ENCODE peak calls at places on chromosome 3, in nine cellular contexts. K is fibroblast of mammary gland, Q is AG09319, G is Panc1, A is IMR-90, T is HFFc6, O is heart left ventricle, L is nephron progenitor cell, P is tibial nerve. B is an unnamed sample.

GRCh38 chr3:180433172-180433571 is 168.8 kb upstream of the TTC14 start:
- DNase-seq in K (peak), Q (no peak), G (no peak), A (peak), T (peak), O (no peak), L (no peak), P (no peak), B (peak)

GRCh38 chr3:188943591-188943990 is 228.2 kb upstream of the TPRG1 start:
- DNase-seq in K (peak), Q (no peak), G (no peak), A (peak), T (no peak), O (no peak), L (no peak), P (no peak), B (no peak)

GRCh38 chr3:134527037-134527436 is 41.2 kb downstream of the CEP63 start:
- DNase-seq in K (peak), Q (no peak), G (no peak), A (peak), T (no peak), O (no peak), L (peak), P (no peak), B (no peak)

GRCh38 chr3:152196782-152197181 is 71.9 kb upstream of the MBNL1 start:
- DNase-seq in K (no peak), Q (no peak), G (no peak), A (no peak), T (no peak), O (no peak), L (no peak), P (no peak), B (no peak)

GRCh38 chr3:184145120-184145524 is 10.0 kb downstream of the EIF2B5 start:
- DNase-seq in K (peak), Q (no peak), G (no peak), A (peak), T (peak), O (peak), L (no peak), P (no peak), B (no peak)

GRCh38 chr3:101171797-101172196 is 148.6 kb downstream of the IMPG2 start:
- DNase-seq in K (no peak), Q (no peak), G (no peak), A (no peak), T (no peak), O (no peak), L (no peak), P (no peak), B (no peak)

GRCh38 chr3:150451329-150452084 is 43.4 kb downstream of the TSC22D2 start:
- DNase-seq in K (no peak), Q (no peak), G (no peak), A (no peak), T (no peak), O (no peak), L (no peak), P (no peak), B (no peak)

GRCh38 chr3:27593173-27593572 is 109.0 kb upstream of the SLC4A7 start:
- DNase-seq in K (no peak), Q (no peak), G (no peak), A (no peak), T (no peak), O (no peak), L (no peak), P (no peak), B (no peak)

GRCh38 chr3:141379250-141379872 is 11.1 kb downstream of the ZBTB38 start:
- DNase-seq in K (no peak), Q (no peak), G (no peak), A (no peak), T (no peak), O (no peak), L (no peak), P (no peak), B (no peak)

DNA sequence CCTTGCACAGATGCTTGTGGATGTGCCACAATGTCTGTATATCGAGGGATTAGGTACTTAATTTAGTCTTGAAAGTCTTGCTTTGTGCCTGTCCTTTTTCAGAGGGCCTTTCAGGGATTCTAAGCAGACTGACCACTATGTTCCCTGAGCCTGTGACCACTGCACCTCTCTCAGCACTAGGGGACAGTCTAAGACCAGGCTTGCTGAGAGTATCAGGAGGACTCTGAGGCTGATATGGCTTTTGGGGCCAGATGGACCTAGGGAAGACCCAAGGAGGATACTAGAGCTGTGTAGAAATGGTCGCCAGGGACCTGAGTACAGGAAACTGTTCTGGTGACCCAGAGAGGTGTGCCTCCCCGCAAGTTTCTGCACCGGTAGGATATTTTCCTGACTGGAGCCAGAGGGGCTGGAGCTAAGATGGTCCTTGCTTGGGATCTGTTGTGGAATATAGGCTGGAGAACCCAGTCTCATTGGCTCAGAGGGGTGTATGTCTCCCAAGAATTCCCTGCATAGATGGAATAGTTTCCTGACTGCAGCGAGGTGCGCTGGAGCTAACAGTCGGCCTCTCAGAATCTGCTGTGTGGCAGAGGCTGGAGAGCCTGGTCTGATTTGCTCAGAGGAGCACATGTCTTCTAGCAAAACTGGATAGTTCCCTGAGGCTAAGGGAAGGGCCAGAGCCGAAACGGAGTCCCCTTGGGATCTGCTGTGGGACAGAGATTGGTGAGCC is 213.2 kb upstream of the DCBLD2 start:
- DNase-seq in K (peak), Q (no peak), G (no peak), A (peak), T (peak), O (no peak), L (peak), P (no peak), B (no peak)
- TF ChIP-seq CTCF in K (peak), Q (peak), G (peak), A (peak), T (peak), O (no peak), L (peak), P (no peak), B (peak)

DNA sequence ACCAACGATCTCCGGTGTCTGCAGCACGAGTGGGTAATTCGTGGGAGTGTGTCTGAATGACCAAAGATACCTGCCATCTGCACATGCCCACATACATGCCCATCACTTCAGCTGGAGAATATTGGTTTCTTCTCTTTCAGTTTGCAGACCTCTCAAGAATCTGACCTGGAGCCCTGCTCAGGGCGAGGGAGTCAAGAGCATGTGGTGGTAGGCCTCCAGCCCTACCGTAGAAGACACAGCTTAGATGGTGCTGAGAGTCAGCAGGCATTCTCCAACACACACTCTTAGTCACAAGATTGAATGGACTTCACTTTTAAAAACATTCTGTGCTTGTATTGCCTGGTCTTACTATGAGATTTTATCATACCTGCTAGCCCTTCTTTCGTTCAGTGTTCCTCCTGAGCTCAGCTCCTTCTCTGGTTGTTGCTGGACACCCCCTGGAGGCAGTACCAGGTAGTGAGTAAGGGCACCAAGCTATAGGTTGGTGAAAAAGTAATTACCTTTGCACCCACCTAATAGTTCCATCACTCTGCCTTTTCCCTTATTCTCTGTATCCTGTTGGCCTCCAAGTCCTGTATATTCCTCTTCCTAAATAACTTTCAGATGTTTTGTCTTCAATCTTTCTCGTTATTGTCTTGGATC is 252.0 kb downstream of the CACNA2D3 start:
- DNase-seq in K (no peak), Q (no peak), G (no peak), A (no peak), T (no peak), O (no peak), L (peak), P (no peak), B (no peak)
- TF ChIP-seq CTCF in K (peak), Q (peak), G (peak), A (peak), T (no peak), O (peak), L (peak), P (no peak), B (peak)

GRCh38 chr3:106628407-106628806 is 748.8 kb upstream of the CCDC54 start:
- DNase-seq in K (peak), Q (no peak), G (no peak), A (peak), T (peak), O (no peak), L (no peak), P (no peak), B (peak)
- TF ChIP-seq CTCF in K (peak), Q (peak), G (no peak), A (peak), T (peak), O (no peak), L (no peak), P (no peak), B (no peak)

GRCh38 chr3:165875644-165876043 is 38.4 kb upstream of the BCHE start:
- DNase-seq in K (no peak), Q (no peak), G (no peak), A (no peak), T (no peak), O (no peak), L (no peak), P (no peak), B (no peak)

DNA sequence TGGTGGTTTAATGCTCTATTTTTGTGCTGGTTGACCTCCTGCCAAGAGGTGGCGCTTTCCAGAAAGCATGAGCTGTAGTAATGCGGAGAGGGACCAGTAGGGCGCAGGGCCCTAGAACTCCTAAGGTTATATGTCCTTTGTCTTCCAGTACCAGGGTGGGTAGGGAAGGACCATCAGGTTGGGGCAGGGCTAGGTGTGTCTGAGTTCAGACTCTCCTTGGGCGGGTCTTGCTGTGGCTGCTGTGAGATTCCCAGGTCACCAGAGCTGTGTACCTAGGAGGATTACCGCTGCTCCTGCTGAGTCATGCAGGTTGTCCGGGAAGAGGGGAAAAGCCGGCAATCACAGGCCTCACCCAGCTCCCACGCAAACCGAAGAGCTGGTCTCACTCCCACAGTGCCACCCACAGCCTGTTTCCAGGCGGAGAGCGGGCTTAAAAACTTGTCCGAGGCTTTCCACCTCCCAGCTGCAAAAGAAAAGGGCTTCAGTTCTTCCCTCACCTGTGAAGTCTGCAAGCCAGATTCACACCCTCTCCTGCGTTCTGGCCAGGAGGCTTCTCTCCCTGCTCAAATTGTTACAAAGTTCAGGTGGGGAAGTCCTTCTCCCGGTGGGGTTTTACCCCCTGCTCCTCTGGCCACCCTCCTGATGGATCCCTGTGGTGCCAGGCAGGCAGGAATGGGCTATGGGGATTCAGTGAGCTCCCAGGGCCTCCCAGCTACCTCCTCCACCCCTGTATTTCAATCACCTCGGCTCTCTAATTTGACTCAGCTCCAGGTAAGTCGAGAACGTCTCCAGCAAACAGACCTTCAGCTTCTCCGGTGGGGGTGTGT is 37.7 kb upstream of the BCHE start:
- DNase-seq in K (no peak), Q (no peak), G (no peak), A (no peak), T (no peak), O (no peak), L (no peak), P (no peak), B (no peak)
- TF ChIP-seq CTCF in K (no peak), Q (no peak), G (peak), A (no peak), T (no peak), O (no peak), L (no peak), P (no peak), B (no peak)

GRCh38 chr3:64398431-64398830 is 173.2 kb upstream of the PRICKLE2 start:
- DNase-seq in K (peak), Q (peak), G (no peak), A (peak), T (peak), O (no peak), L (no peak), P (no peak), B (no peak)

GRCh38 chr3:64399205-64399800 is 174.0 kb upstream of the PRICKLE2 start:
- DNase-seq in K (peak), Q (peak), G (peak), A (peak), T (peak), O (peak), L (peak), P (peak), B (no peak)

GRCh38 chr3:64405211-64405818 is 180.0 kb upstream of the PRICKLE2 start:
- DNase-seq in K (peak), Q (peak), G (no peak), A (peak), T (no peak), O (no peak), L (no peak), P (no peak), B (no peak)

GRCh38 chr3:64395490-64395889 is 170.2 kb upstream of the PRICKLE2 start:
- DNase-seq in K (no peak), Q (no peak), G (no peak), A (no peak), T (no peak), O (no peak), L (no peak), P (no peak), B (no peak)

DNA sequence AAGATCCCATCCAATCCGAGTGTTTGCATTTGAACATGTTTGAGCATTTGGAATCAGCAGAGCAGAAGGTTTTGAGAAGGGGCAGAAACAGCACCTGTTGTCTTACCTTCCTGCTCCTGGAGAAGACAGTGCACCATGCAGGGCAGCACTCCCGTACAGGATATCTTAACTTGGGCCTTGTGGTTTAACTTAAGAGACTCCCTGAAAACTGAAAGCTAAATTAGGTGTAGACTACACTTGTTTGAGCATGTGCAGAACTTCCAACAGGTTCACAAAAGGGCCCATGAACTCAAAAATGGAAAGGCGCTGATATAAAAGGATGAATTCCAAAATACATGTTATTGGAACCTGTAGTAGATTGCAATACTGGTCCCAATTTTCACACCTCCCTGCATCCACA is 175.4 kb upstream of the PRICKLE2 start:
- DNase-seq in K (no peak), Q (no peak), G (no peak), A (no peak), T (no peak), O (no peak), L (no peak), P (no peak), B (no peak)
- TF ChIP-seq CTCF in K (no peak), Q (no peak), G (no peak), A (no peak), T (no peak), O (no peak), L (no peak), P (no peak), B (no peak)

GRCh38 chr3:168094877-168095610 is 680 bp downstream of the GOLIM4 start:
- DNase-seq in K (peak), Q (no peak), G (peak), A (peak), T (peak), O (peak), L (peak), P (peak), B (no peak)
- TF ChIP-seq CTCF in K (peak), Q (peak), G (no peak), A (no peak), T (peak), O (peak), L (peak), P (peak), B (peak)

DNA sequence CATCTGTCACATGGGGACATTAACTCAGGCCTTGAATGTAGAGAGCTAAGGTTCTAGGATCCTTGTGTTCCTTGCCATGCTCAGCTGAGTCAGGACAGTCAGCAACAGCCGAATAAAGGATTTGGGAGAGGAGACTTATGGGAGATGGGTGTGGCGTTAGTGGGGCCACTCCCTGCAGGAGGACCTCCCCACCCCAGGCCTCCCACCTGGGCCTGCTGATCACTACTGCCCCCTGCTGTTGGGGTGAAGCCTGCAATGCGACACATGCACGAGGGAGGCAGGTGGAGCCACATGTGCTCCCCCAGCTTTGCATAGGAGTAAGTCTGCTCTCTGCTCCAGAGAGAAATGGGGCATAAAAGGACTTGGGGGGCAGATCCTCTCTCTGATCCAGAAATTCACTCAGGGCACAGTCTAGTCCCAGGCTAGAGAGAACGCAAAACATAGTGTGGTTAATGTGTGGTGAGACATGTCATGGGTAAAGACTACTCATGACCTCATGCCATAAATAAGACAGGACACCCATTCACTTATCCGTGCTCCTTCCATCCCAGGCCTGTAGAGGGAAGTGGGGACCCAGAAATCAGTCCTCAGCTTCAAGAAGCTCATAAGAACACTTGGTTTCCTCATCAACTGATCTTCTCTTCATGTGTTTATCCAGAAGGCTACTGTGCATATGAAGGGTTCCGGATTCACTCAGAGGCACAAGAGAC is 19.4 kb downstream of the RBP1 start:
- DNase-seq in K (peak), Q (no peak), G (no peak), A (peak), T (no peak), O (no peak), L (no peak), P (no peak), B (no peak)
- TF ChIP-seq CTCF in K (peak), Q (peak), G (peak), A (peak), T (peak), O (peak), L (peak), P (peak), B (peak)

GRCh38 chr3:63228087-63228486 is 50.0 kb upstream of the SYNPR start:
- DNase-seq in K (no peak), Q (no peak), G (no peak), A (no peak), T (no peak), O (no peak), L (no peak), P (no peak), B (no peak)

GRCh38 chr3:63231556-63231955 is 46.6 kb upstream of the SYNPR start:
- DNase-seq in K (no peak), Q (no peak), G (no peak), A (no peak), T (no peak), O (no peak), L (no peak), P (no peak), B (no peak)

GRCh38 chr3:63230146-63230545 is 48.0 kb upstream of the SYNPR start:
- DNase-seq in K (no peak), Q (no peak), G (no peak), A (no peak), T (no peak), O (no peak), L (no peak), P (no peak), B (no peak)

GRCh38 chr3:63228677-63229076 is 49.4 kb upstream of the SYNPR start:
- DNase-seq in K (peak), Q (peak), G (peak), A (peak), T (peak), O (no peak), L (peak), P (peak), B (no peak)

DNA sequence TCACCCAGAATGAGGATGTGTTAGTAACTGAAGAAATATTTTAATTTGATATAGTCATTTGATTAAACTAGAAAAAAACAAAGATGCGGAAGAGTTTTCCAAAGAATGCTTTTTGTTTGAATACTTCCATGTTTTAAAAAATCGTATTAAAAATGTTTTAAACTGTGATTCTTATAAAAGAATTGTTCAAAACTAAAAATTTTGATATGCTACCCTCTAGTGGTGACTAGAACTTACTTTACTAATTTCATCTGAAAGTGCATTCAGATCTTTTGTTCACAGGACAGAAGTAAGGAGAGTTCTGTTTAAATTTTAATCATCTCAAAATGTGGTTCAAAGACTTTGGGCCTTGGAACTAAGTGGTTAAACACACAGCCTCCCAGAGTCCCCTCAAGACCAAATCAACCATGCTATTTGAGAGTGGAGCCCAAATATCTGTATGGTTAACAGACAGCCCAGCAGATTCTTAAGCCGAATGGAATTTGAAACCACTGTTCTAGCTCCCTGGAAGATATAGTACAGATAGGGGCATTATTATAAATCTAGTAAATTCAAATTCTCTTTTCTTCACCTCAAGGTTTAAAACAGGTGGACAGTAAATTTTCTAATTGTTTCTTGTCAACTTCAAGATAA is 45.2 kb upstream of the SYNPR start:
- DNase-seq in K (peak), Q (no peak), G (no peak), A (peak), T (peak), O (no peak), L (no peak), P (no peak), B (no peak)
- TF ChIP-seq CTCF in K (peak), Q (peak), G (peak), A (peak), T (peak), O (peak), L (peak), P (no peak), B (no peak)